ENCODE peak calls at places on chromosome 21, in five cellular contexts. Y is mammary epithelial cell; P is CD8-positive, alpha-beta memory T cell; R is HCT116; I is fibroblast of lung. U is an unnamed sample.

GRCh38 chr21:18917602-18918001 is 514.0 kb upstream of the TMPRSS15 start:
- DNase-seq in R (no peak), I (no peak), Y (no peak), P (no peak), U (no peak)

GRCh38 chr21:29299046-29299905 is 554 bp downstream of the BACH1 start:
- DNase-seq in P (peak; percentile 80), I (peak; percentile 63), Y (peak; percentile 57), R (no peak), U (no peak)

GRCh38 chr21:16079830-16080229 is 350.0 kb downstream of the USP25 start:
- DNase-seq in P (no peak), R (no peak), I (peak; percentile 84), Y (peak; percentile 20), U (peak; percentile 54)

GRCh38 chr21:16211339-16212303 is 481.8 kb downstream of the USP25 start:
- DNase-seq in I (peak; percentile 63), Y (peak; percentile 23), P (no peak), R (no peak), U (no peak)

GRCh38 chr21:45819478-45820170 is 161.9 kb upstream of the COL6A1 start:
- DNase-seq in I (no peak), R (no peak), P (no peak), Y (no peak), U (peak; percentile 28)

GRCh38 chr21:16186742-16187141 is 457.0 kb downstream of the USP25 start:
- DNase-seq in R (no peak), I (peak; percentile 41), P (no peak), Y (no peak), U (no peak)

GRCh38 chr21:26819944-26820343 is 25.3 kb downstream of the ADAMTS1 start:
- DNase-seq in P (no peak), Y (no peak), I (no peak), R (no peak), U (no peak)

GRCh38 chr21:45558044-45558721 is 15.9 kb upstream of the SLC19A1 start:
- DNase-seq in Y (no peak), I (no peak), R (no peak), P (peak; percentile 42), U (no peak)

GRCh38 chr21:45479691-45480675 is 62.3 kb downstream of the SLC19A1 start:
- DNase-seq in Y (no peak), R (no peak), I (no peak), P (no peak), U (no peak)

GRCh38 chr21:28633803-28634572 is 358.7 kb downstream of the LTN1 start:
- DNase-seq in R (no peak), Y (peak; percentile 89), P (no peak), I (peak; percentile 93), U (peak; percentile 40)

GRCh38 chr21:34023691-34024381 is 49.5 kb upstream of the MRPS6 start:
- DNase-seq in Y (no peak), I (no peak), P (no peak), R (no peak), U (no peak)

GRCh38 chr21:14956826-14957225 is 108.0 kb downstream of the NRIP1 start:
- DNase-seq in I (peak; percentile 87), P (no peak), Y (no peak), R (no peak), U (peak; percentile 54)

GRCh38 chr21:29351691-29352090 is 53.0 kb downstream of the BACH1 start:
- DNase-seq in Y (no peak), R (no peak), P (no peak), I (peak; percentile 98), U (no peak)

GRCh38 chr21:45499201-45499750 is 43.0 kb downstream of the SLC19A1 start:
- DNase-seq in P (peak; percentile 18), Y (no peak), R (no peak), I (no peak), U (no peak)

GRCh38 chr21:29849735-29850176 is 90.0 kb downstream of the GRIK1 start:
- DNase-seq in Y (peak; percentile 23), P (no peak), R (no peak), I (peak; percentile 43), U (peak; percentile 6)

GRCh38 chr21:23452384-23453083 is 2154.7 kb downstream of the MRPL39 start:
- DNase-seq in R (no peak), I (no peak), Y (no peak), P (no peak), U (no peak)

GRCh38 chr21:18529253-18529652 is 125.7 kb upstream of the TMPRSS15 start:
- DNase-seq in R (no peak), Y (no peak), I (peak; percentile 94), P (no peak), U (peak; percentile 95)

GRCh38 chr21:33685613-33686197 is 43.4 kb downstream of the ITSN1 start:
- DNase-seq in R (no peak), I (peak; percentile 88), Y (peak; percentile 40), P (no peak), U (peak; percentile 52)

GRCh38 chr21:46151989-46152938 is 3.1 kb downstream of the FTCD start:
- DNase-seq in Y (no peak), I (no peak), R (no peak), P (peak; percentile 26), U (no peak)

GRCh38 chr21:45554477-45555175 is 12.4 kb upstream of the SLC19A1 start:
- DNase-seq in I (peak; percentile 51), Y (peak; percentile 48), P (peak; percentile 88), R (peak; percentile 33), U (no peak)

GRCh38 chr21:44301093-44301492 is 1.2 kb downstream of the PFKL start:
- DNase-seq in Y (no peak), P (no peak), R (no peak), I (no peak), U (no peak)
- H3K4me3 ChIP-seq in Y (peak overlapping the region; percentile 67), P (peak overlapping the region; percentile 51), R (peak overlapping the region; percentile 76), I (peak overlapping the region; percentile 57), U (peak overlapping the region; percentile 75)

DNA sequence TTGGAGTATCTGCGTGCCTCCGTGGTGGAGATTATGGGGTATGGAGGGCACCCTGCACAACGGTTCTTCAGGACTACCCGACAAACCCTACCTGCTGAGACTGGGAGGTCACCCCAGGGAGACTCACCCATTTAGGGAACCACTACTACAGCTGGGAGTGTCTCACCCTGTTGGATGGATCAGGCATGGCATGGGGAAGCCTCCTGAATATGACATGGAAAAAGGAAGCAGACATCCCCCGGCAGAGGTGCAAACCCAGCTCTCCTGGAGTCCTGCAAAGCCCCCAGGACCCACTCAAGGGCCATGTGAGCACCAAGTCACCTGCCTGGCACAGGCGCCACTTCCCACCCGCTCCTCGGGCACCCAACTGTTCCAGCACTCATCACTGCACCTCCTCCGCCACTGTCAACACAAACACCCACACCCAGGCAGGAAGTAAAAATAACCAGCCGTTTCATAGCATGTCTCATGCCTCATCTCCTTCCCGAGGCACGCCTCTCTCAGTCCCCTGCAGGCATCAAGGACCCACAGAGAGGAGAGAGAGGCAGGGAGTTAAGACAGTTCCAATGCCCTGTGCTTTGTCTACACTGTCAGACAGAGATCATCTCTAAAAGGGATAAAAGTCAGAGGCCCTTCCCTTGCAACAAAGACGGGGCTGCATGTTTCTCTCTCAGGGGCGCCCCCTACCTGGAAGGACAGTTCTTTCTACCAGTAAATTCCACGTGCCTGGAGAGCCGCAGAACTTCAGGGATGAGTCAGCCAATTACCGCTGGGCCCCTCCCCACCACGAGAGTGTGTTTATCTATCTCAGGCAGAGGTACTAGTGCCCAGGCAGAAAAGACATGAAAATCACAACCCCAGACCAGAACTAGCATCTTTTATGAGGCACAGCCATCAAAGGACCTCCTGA is 150.1 kb upstream of the SOD1 start:
- DNase-seq in R (peak; percentile 67), P (peak; percentile 61), Y (peak; percentile 48), I (peak; percentile 41), U (no peak)
- H3K4me3 ChIP-seq in R (no peak overlapping the region), P (no peak overlapping the region), Y (no peak overlapping the region), I (no peak overlapping the region), U (no peak overlapping the region)

DNA sequence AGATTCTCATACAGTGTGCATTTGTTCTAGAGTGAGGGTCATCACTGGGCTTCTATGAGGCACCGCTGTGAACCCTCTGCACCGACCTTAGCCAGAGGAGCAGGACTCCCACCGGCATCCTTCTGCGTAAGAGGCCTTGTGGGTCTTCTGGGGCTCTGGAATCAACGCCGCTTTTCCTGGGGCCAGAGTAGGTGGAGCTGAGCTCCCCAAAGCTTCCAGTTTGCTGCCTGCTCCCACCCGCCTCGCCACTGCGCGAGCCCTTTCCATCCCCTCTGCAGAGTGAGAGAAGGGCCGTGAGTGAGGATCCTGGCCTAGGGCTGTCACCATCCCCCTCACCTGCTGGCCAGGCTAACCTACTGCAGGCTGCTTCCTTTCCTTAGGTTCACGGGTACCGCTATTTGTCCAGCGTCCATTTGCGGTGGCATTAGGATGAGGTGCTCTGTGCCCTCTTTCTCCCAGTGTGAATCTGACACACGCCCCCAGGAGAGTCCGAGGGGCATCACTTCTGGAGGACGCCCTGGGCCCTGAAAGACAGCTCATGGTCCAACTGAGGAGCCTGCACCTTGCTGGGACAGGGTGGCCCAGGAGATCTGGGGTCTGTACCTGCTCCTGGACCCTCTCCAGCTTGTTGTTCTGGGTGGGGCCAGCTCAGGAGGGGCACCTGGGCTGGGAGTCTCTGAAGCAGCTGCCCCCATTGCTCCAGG is 36.2 kb downstream of the UMODL1 start:
- DNase-seq in P (no peak), R (no peak), Y (no peak), I (no peak), U (no peak)
- H3K4me3 ChIP-seq in P (no peak overlapping the region), R (no peak overlapping the region), Y (no peak overlapping the region), I (no peak overlapping the region), U (no peak overlapping the region)

GRCh38 chr21:41952568-41953248 is 1.1 kb downstream of the C2CD2 start:
- DNase-seq in R (no peak), Y (peak; percentile 24), I (no peak), P (no peak), U (no peak)

GRCh38 chr21:41950941-41951408 is 2.8 kb downstream of the C2CD2 start:
- DNase-seq in P (no peak), R (no peak), Y (no peak), I (no peak), U (no peak)

GRCh38 chr21:41953249-41953830 is 478 bp downstream of the C2CD2 start:
- DNase-seq in P (no peak), Y (peak; percentile 31), I (no peak), R (no peak), U (no peak)

GRCh38 chr21:41953831-41954653 is at the start of gene C2CD2:
- DNase-seq in P (no peak), I (peak; percentile 76), R (no peak), Y (peak; percentile 50), U (peak; percentile 34)

DNA sequence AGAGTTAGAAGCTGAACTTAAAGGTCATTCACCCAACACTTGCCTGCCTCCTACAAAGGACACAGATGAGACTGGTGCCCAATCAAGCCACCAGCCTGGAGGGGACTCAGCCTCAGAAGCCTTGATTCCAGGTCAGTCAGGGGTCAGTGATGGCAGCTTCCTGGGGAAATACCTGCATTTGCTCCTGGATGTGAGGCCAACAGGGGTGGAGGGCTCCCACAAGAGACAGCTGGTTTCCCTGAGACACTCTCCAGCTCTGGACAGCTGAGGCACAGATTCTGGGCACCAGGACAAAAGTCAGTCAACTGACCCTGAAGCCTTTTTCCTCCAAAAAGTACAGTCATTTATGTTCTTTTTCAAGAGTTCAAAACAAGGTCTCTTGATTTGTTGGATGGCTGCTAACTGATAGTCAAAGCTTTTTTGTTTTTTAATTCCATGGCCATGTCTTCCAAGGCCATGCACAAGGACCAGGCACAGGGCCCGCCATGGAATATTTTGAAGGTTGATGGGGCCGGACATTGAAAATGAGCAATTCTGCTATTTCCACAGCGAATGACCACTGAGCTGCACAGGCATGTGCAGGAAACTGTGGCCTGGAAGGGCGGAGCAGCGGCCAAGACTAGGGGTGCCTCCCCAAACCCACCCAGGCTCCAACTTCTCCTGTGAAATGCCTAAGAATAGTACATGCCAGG is 1.8 kb downstream of the C2CD2 start:
- DNase-seq in P (no peak), R (no peak), Y (no peak), I (no peak), U (no peak)
- H3K4me3 ChIP-seq in P (no peak overlapping the region), R (peak overlapping the region; percentile 68), Y (peak overlapping the region; percentile 81), I (peak overlapping the region; percentile 78), U (peak overlapping the region; percentile 70)